ENCODE peak calls at places on chromosomes 3 and 15, in seven cellular contexts. One of them, this sample, is unnamed.

GRCh38 chr3:108477511-108478147 is 32.8 kb downstream of the MYH15 start:
- DNase-seq in GM23248: peak; percentile 81
- DNase-seq in brain microvascular endothelial cell: peak; percentile 40
- DNase-seq in AG04450: peak; percentile 49
- DNase-seq in cardiac muscle cell: peak; percentile 79
- DNase-seq in CD8-positive, alpha-beta memory T cell: peak; percentile 43
- DNase-seq in adrenal gland: peak; percentile 64
- DNase-seq in this sample: no peak

GRCh38 chr3:189488241-189488767 is 142.9 kb upstream of the TP63 start:
- DNase-seq in CD8-positive, alpha-beta memory T cell: no peak
- DNase-seq in brain microvascular endothelial cell: peak; percentile 92
- DNase-seq in adrenal gland: no peak
- DNase-seq in GM23248: peak; percentile 89
- DNase-seq in cardiac muscle cell: peak; percentile 81
- DNase-seq in AG04450: no peak
- DNase-seq in this sample: peak; percentile 24

GRCh38 chr3:42020681-42021307 is 58.9 kb upstream of the ULK4 start:
- DNase-seq in brain microvascular endothelial cell: peak; percentile 66
- DNase-seq in AG04450: no peak
- DNase-seq in cardiac muscle cell: peak; percentile 56
- DNase-seq in GM23248: peak; percentile 93
- DNase-seq in CD8-positive, alpha-beta memory T cell: no peak
- DNase-seq in adrenal gland: no peak
- DNase-seq in this sample: peak; percentile 49

GRCh38 chr15:40912478-40912877 is 16.7 kb upstream of the DLL4 start:
- DNase-seq in brain microvascular endothelial cell: no peak
- DNase-seq in AG04450: no peak
- DNase-seq in cardiac muscle cell: no peak
- DNase-seq in adrenal gland: no peak
- DNase-seq in GM23248: no peak
- DNase-seq in CD8-positive, alpha-beta memory T cell: no peak
- DNase-seq in this sample: no peak

GRCh38 chr3:147872568-147872967 is 463.4 kb downstream of the ZIC1 start:
- DNase-seq in AG04450: no peak
- DNase-seq in CD8-positive, alpha-beta memory T cell: no peak
- DNase-seq in brain microvascular endothelial cell: no peak
- DNase-seq in cardiac muscle cell: no peak
- DNase-seq in GM23248: no peak
- DNase-seq in adrenal gland: no peak
- DNase-seq in this sample: no peak

GRCh38 chr15:96086164-96086563 is 244.3 kb upstream of the NR2F2 start:
- DNase-seq in adrenal gland: no peak
- DNase-seq in AG04450: no peak
- DNase-seq in CD8-positive, alpha-beta memory T cell: no peak
- DNase-seq in cardiac muscle cell: no peak
- DNase-seq in brain microvascular endothelial cell: no peak
- DNase-seq in GM23248: no peak
- DNase-seq in this sample: no peak

GRCh38 chr15:52183562-52184173 is 7.5 kb downstream of the GNB5 start:
- DNase-seq in brain microvascular endothelial cell: peak; percentile 40
- DNase-seq in GM23248: peak; percentile 70
- DNase-seq in cardiac muscle cell: peak; percentile 54
- DNase-seq in AG04450: no peak
- DNase-seq in adrenal gland: peak; percentile 22
- DNase-seq in CD8-positive, alpha-beta memory T cell: peak; percentile 16
- DNase-seq in this sample: no peak

GRCh38 chr15:73691398-73691797 is 7.2 kb downstream of the CD276 start:
- DNase-seq in GM23248: peak; percentile 96
- DNase-seq in adrenal gland: peak; percentile 89
- DNase-seq in cardiac muscle cell: peak; percentile 82
- DNase-seq in AG04450: no peak
- DNase-seq in CD8-positive, alpha-beta memory T cell: no peak
- DNase-seq in brain microvascular endothelial cell: peak; percentile 82
- DNase-seq in this sample: no peak

GRCh38 chr3:15086699-15087098 is 12.2 kb downstream of the RBSN start:
- DNase-seq in cardiac muscle cell: no peak
- DNase-seq in brain microvascular endothelial cell: no peak
- DNase-seq in adrenal gland: no peak
- DNase-seq in CD8-positive, alpha-beta memory T cell: no peak
- DNase-seq in AG04450: no peak
- DNase-seq in GM23248: no peak
- DNase-seq in this sample: no peak

GRCh38 chr3:52231502-52232278 is 6.2 kb upstream of the TLR9 start:
- DNase-seq in brain microvascular endothelial cell: no peak
- DNase-seq in GM23248: peak; percentile 75
- DNase-seq in cardiac muscle cell: peak; percentile 65
- DNase-seq in AG04450: no peak
- DNase-seq in adrenal gland: peak; percentile 80
- DNase-seq in CD8-positive, alpha-beta memory T cell: peak; percentile 81
- DNase-seq in this sample: no peak

GRCh38 chr15:77821959-77822256 is 189.2 kb upstream of the LINGO1 start:
- DNase-seq in GM23248: no peak
- DNase-seq in brain microvascular endothelial cell: no peak
- DNase-seq in cardiac muscle cell: no peak
- DNase-seq in adrenal gland: no peak
- DNase-seq in CD8-positive, alpha-beta memory T cell: no peak
- DNase-seq in AG04450: no peak
- DNase-seq in this sample: no peak

DNA sequence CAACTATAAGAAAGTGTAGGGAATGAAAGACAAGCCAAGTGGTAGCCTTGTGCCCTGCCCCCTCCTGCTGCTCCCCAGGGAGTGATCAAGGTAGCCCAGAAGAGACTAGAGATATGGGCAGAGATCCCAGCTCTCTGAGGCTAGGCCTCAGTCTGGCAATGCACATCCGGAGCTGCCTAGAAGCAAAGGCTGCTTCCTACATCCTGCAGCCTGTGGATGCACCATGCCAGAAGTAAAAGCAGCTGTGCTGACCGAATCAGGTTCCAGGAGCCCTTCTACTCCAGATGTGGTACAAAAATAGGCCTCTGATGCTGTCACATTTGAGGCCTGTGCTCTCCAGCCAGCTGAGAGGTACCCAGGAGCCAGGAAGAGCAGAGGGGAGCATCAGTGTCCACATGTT is 16.0 kb downstream of the TRAIP start:
- DNase-seq in AG04450: no peak
- DNase-seq in adrenal gland: no peak
- DNase-seq in cardiac muscle cell: peak; percentile 11
- DNase-seq in brain microvascular endothelial cell: no peak
- DNase-seq in GM23248: no peak
- DNase-seq in CD8-positive, alpha-beta memory T cell: no peak
- DNase-seq in this sample: no peak
- H3K27ac ChIP-seq in AG04450: no peak overlapping the region
- H3K27ac ChIP-seq in adrenal gland: no peak overlapping the region
- H3K27ac ChIP-seq in cardiac muscle cell: no peak overlapping the region
- H3K27ac ChIP-seq in brain microvascular endothelial cell: no peak overlapping the region
- H3K27ac ChIP-seq in GM23248: no peak overlapping the region
- H3K27ac ChIP-seq in CD8-positive, alpha-beta memory T cell: no peak overlapping the region
- H3K27ac ChIP-seq in this sample: no peak overlapping the region

DNA sequence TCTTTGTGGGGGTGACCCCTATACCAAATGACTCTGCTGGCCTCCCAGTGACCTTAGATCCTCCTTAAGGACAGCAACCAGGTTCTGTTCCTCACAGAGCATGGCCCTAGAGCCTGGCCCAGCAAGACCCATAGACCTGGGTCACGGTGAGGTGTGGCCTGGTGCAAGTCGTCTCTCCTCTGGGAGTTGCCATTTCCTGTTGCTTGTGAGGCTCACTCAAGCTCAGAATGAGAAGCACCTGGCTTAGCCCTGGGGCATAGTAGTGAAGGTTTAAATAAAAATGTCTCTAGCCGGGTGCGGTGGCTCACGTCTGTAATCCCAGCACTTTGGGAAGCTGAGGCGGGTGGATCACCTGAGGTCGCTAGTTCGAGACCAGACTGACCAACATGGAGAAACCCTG is 131.3 kb downstream of the SMAD6 start:
- DNase-seq in GM23248: no peak
- DNase-seq in AG04450: no peak
- DNase-seq in brain microvascular endothelial cell: no peak
- DNase-seq in adrenal gland: no peak
- DNase-seq in cardiac muscle cell: no peak
- DNase-seq in CD8-positive, alpha-beta memory T cell: no peak
- DNase-seq in this sample: no peak
- H3K27ac ChIP-seq in GM23248: peak overlapping the region; percentile 82
- H3K27ac ChIP-seq in AG04450: no peak overlapping the region
- H3K27ac ChIP-seq in brain microvascular endothelial cell: no peak overlapping the region
- H3K27ac ChIP-seq in adrenal gland: no peak overlapping the region
- H3K27ac ChIP-seq in cardiac muscle cell: peak overlapping the region; percentile 4
- H3K27ac ChIP-seq in CD8-positive, alpha-beta memory T cell: no peak overlapping the region
- H3K27ac ChIP-seq in this sample: peak overlapping the region; percentile 24

GRCh38 chr3:141303481-141304223 is 64.7 kb upstream of the ZBTB38 start:
- DNase-seq in brain microvascular endothelial cell: peak; percentile 86
- DNase-seq in GM23248: peak; percentile 70
- DNase-seq in AG04450: peak; percentile 73
- DNase-seq in CD8-positive, alpha-beta memory T cell: peak; percentile 66
- DNase-seq in cardiac muscle cell: peak; percentile 89
- DNase-seq in adrenal gland: peak; percentile 65
- DNase-seq in this sample: no peak
- H3K27ac ChIP-seq in brain microvascular endothelial cell: no peak overlapping the region
- H3K27ac ChIP-seq in GM23248: peak overlapping the region; percentile 88
- H3K27ac ChIP-seq in AG04450: no peak overlapping the region
- H3K27ac ChIP-seq in CD8-positive, alpha-beta memory T cell: no peak overlapping the region
- H3K27ac ChIP-seq in cardiac muscle cell: no peak overlapping the region
- H3K27ac ChIP-seq in adrenal gland: no peak overlapping the region
- H3K27ac ChIP-seq in this sample: no peak overlapping the region

GRCh38 chr15:99511529-99511864 is 54.3 kb upstream of the MEF2A start:
- DNase-seq in cardiac muscle cell: peak; percentile 93
- DNase-seq in brain microvascular endothelial cell: peak; percentile 39
- DNase-seq in CD8-positive, alpha-beta memory T cell: no peak
- DNase-seq in AG04450: no peak
- DNase-seq in adrenal gland: no peak
- DNase-seq in GM23248: peak; percentile 66
- DNase-seq in this sample: no peak

GRCh38 chr15:99508807-99509311 is 56.9 kb upstream of the MEF2A start:
- DNase-seq in CD8-positive, alpha-beta memory T cell: no peak
- DNase-seq in GM23248: no peak
- DNase-seq in AG04450: no peak
- DNase-seq in adrenal gland: no peak
- DNase-seq in brain microvascular endothelial cell: no peak
- DNase-seq in cardiac muscle cell: no peak
- DNase-seq in this sample: no peak

GRCh38 chr15:99514306-99514705 is 51.5 kb upstream of the MEF2A start:
- DNase-seq in brain microvascular endothelial cell: no peak
- DNase-seq in adrenal gland: no peak
- DNase-seq in CD8-positive, alpha-beta memory T cell: no peak
- DNase-seq in cardiac muscle cell: no peak
- DNase-seq in GM23248: peak; percentile 7
- DNase-seq in AG04450: no peak
- DNase-seq in this sample: no peak

GRCh38 chr15:99509686-99510461 is 55.9 kb upstream of the MEF2A start:
- DNase-seq in GM23248: no peak
- DNase-seq in CD8-positive, alpha-beta memory T cell: no peak
- DNase-seq in AG04450: no peak
- DNase-seq in adrenal gland: no peak
- DNase-seq in brain microvascular endothelial cell: no peak
- DNase-seq in cardiac muscle cell: peak; percentile 17
- DNase-seq in this sample: no peak

DNA sequence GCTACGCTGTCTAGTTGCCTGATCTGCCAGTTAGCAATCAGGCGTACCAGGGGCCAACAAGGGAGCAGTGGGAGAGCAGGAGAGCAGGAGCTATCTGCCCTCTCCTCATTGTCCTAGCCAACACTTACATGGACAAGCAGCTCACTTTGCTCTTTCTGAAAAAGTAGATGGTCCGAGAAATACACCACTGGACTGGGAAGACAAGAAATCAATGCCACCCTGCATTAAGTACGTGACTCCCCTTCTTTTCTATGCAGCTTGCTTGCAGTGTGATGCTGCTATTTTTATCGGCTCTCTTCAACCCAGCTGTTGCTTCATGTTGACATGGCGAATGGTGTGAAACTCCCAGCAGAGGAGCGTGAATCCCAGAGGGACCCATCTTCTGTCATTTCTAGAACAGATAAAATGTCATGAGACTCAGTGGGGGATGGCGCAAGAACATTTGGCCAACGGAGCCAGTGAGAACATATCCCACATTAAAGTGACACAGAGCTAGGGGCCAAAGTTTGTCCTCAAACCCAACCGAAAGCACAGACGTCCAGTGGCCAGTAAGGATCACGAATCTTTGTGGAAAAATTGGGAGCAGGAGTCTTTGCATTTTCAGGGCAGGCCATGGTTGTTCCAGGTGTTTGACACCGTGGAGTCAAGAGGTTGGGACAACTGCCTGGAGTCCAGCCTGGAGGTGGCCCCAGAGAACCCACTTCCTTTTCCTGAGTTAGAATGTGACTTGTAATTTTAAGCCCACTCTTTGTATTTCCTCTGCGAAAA is 53.7 kb upstream of the MEF2A start:
- DNase-seq in AG04450: no peak
- DNase-seq in brain microvascular endothelial cell: peak; percentile 39
- DNase-seq in adrenal gland: no peak
- DNase-seq in cardiac muscle cell: peak; percentile 65
- DNase-seq in CD8-positive, alpha-beta memory T cell: no peak
- DNase-seq in GM23248: peak; percentile 44
- DNase-seq in this sample: no peak
- H3K27ac ChIP-seq in AG04450: no peak overlapping the region
- H3K27ac ChIP-seq in brain microvascular endothelial cell: no peak overlapping the region
- H3K27ac ChIP-seq in adrenal gland: peak overlapping the region; percentile 41
- H3K27ac ChIP-seq in cardiac muscle cell: peak overlapping the region; percentile 63
- H3K27ac ChIP-seq in CD8-positive, alpha-beta memory T cell: no peak overlapping the region
- H3K27ac ChIP-seq in GM23248: no peak overlapping the region
- H3K27ac ChIP-seq in this sample: no peak overlapping the region

This sample was measured in epithelial cell of prostate.